ENCODE peak calls at places on chromosomes 7 and 10, in six cellular contexts. One of them, this sample, is unnamed.
A peak's percentile ranks its signal among the peaks of the same experiment; 100 is the strongest.

GRCh38 chr7:27191081-27191715 is 6.2 kb upstream of the HOXA11 start:
- DNase-seq in mesendoderm: no peak
- DNase-seq in AG20443: no peak
- DNase-seq in activated naive CD8-positive, alpha-beta T cell treated with anti-CD3 and anti-CD28 coated beads for 36 hours: no peak
- DNase-seq in activated T-cell treated with anti-CD3 and anti-CD28 coated beads for 24 hours: no peak
- DNase-seq in amniotic epithelial cell: no peak
- DNase-seq in this sample: no peak

GRCh38 chr10:47081264-47081663 is 170.0 kb downstream of the PTPN20 start:
- DNase-seq in mesendoderm: no peak
- DNase-seq in AG20443: no peak
- DNase-seq in activated naive CD8-positive, alpha-beta T cell treated with anti-CD3 and anti-CD28 coated beads for 36 hours: no peak
- DNase-seq in activated T-cell treated with anti-CD3 and anti-CD28 coated beads for 24 hours: no peak
- DNase-seq in amniotic epithelial cell: peak; percentile 10
- DNase-seq in this sample: peak; percentile 50

GRCh38 chr10:44253769-44254462 is 131.0 kb downstream of the CXCL12 start:
- DNase-seq in mesendoderm: no peak
- DNase-seq in AG20443: peak; percentile 67
- DNase-seq in activated naive CD8-positive, alpha-beta T cell treated with anti-CD3 and anti-CD28 coated beads for 36 hours: no peak
- DNase-seq in activated T-cell treated with anti-CD3 and anti-CD28 coated beads for 24 hours: no peak
- DNase-seq in amniotic epithelial cell: peak; percentile 60
- DNase-seq in this sample: no peak

GRCh38 chr7:153523320-153524015 is 528.7 kb upstream of the DPP6 start:
- DNase-seq in mesendoderm: no peak
- DNase-seq in AG20443: no peak
- DNase-seq in activated naive CD8-positive, alpha-beta T cell treated with anti-CD3 and anti-CD28 coated beads for 36 hours: no peak
- DNase-seq in activated T-cell treated with anti-CD3 and anti-CD28 coated beads for 24 hours: no peak
- DNase-seq in amniotic epithelial cell: no peak
- DNase-seq in this sample: no peak

GRCh38 chr7:115631782-115632181 is 398.8 kb downstream of the TFEC start:
- DNase-seq in mesendoderm: peak; percentile 17
- DNase-seq in AG20443: no peak
- DNase-seq in activated naive CD8-positive, alpha-beta T cell treated with anti-CD3 and anti-CD28 coated beads for 36 hours: no peak
- DNase-seq in activated T-cell treated with anti-CD3 and anti-CD28 coated beads for 24 hours: no peak
- DNase-seq in amniotic epithelial cell: peak; percentile 77
- DNase-seq in this sample: no peak

GRCh38 chr7:8217200-8218068 is 44.5 kb downstream of the ICA1 start:
- DNase-seq in mesendoderm: peak; percentile 55
- DNase-seq in AG20443: peak; percentile 56
- DNase-seq in activated naive CD8-positive, alpha-beta T cell treated with anti-CD3 and anti-CD28 coated beads for 36 hours: no peak
- DNase-seq in activated T-cell treated with anti-CD3 and anti-CD28 coated beads for 24 hours: peak; percentile 12
- DNase-seq in amniotic epithelial cell: peak; percentile 70
- DNase-seq in this sample: peak; percentile 20

GRCh38 chr7:25732771-25733217 is 419.2 kb upstream of the NFE2L3 start:
- DNase-seq in mesendoderm: no peak
- DNase-seq in AG20443: no peak
- DNase-seq in activated naive CD8-positive, alpha-beta T cell treated with anti-CD3 and anti-CD28 coated beads for 36 hours: no peak
- DNase-seq in activated T-cell treated with anti-CD3 and anti-CD28 coated beads for 24 hours: no peak
- DNase-seq in amniotic epithelial cell: no peak
- DNase-seq in this sample: no peak

GRCh38 chr10:132762267-132762666 is 23.7 kb downstream of the NKX6-2 start:
- DNase-seq in mesendoderm: no peak
- DNase-seq in AG20443: no peak
- DNase-seq in activated naive CD8-positive, alpha-beta T cell treated with anti-CD3 and anti-CD28 coated beads for 36 hours: peak; percentile 30
- DNase-seq in activated T-cell treated with anti-CD3 and anti-CD28 coated beads for 24 hours: no peak
- DNase-seq in amniotic epithelial cell: no peak
- DNase-seq in this sample: no peak

GRCh38 chr10:23412223-23412622 is 26.7 kb upstream of the OTUD1 start:
- DNase-seq in mesendoderm: no peak
- DNase-seq in AG20443: peak; percentile 47
- DNase-seq in activated naive CD8-positive, alpha-beta T cell treated with anti-CD3 and anti-CD28 coated beads for 36 hours: peak; percentile 10
- DNase-seq in activated T-cell treated with anti-CD3 and anti-CD28 coated beads for 24 hours: peak; percentile 4
- DNase-seq in amniotic epithelial cell: peak; percentile 80
- DNase-seq in this sample: no peak

GRCh38 chr7:32275216-32275979 is 205.2 kb upstream of the PDE1C start:
- DNase-seq in mesendoderm: no peak
- DNase-seq in AG20443: no peak
- DNase-seq in activated naive CD8-positive, alpha-beta T cell treated with anti-CD3 and anti-CD28 coated beads for 36 hours: no peak
- DNase-seq in activated T-cell treated with anti-CD3 and anti-CD28 coated beads for 24 hours: no peak
- DNase-seq in amniotic epithelial cell: no peak
- DNase-seq in this sample: no peak

GRCh38 chr7:157819517-157819807 is 482.7 kb downstream of the DNAJB6 start:
- DNase-seq in mesendoderm: no peak
- DNase-seq in AG20443: no peak
- DNase-seq in activated naive CD8-positive, alpha-beta T cell treated with anti-CD3 and anti-CD28 coated beads for 36 hours: no peak
- DNase-seq in activated T-cell treated with anti-CD3 and anti-CD28 coated beads for 24 hours: no peak
- DNase-seq in amniotic epithelial cell: no peak
- DNase-seq in this sample: no peak

GRCh38 chr7:1691096-1691495 is 21.0 kb downstream of the ELFN1 start:
- DNase-seq in mesendoderm: no peak
- DNase-seq in AG20443: no peak
- DNase-seq in activated naive CD8-positive, alpha-beta T cell treated with anti-CD3 and anti-CD28 coated beads for 36 hours: no peak
- DNase-seq in activated T-cell treated with anti-CD3 and anti-CD28 coated beads for 24 hours: no peak
- DNase-seq in amniotic epithelial cell: no peak
- DNase-seq in this sample: no peak

GRCh38 chr10:73597346-73597745 is 6.2 kb upstream of the USP54 start:
- DNase-seq in mesendoderm: no peak
- DNase-seq in AG20443: no peak
- DNase-seq in activated naive CD8-positive, alpha-beta T cell treated with anti-CD3 and anti-CD28 coated beads for 36 hours: no peak
- DNase-seq in activated T-cell treated with anti-CD3 and anti-CD28 coated beads for 24 hours: no peak
- DNase-seq in amniotic epithelial cell: no peak
- DNase-seq in this sample: no peak

GRCh38 chr10:16992611-16993119 is 136.9 kb downstream of the CUBN start:
- DNase-seq in mesendoderm: no peak
- DNase-seq in AG20443: peak; percentile 25
- DNase-seq in activated naive CD8-positive, alpha-beta T cell treated with anti-CD3 and anti-CD28 coated beads for 36 hours: no peak
- DNase-seq in activated T-cell treated with anti-CD3 and anti-CD28 coated beads for 24 hours: no peak
- DNase-seq in amniotic epithelial cell: no peak
- DNase-seq in this sample: no peak

GRCh38 chr7:133052357-133052756 is 29.5 kb downstream of the CHCHD3 start:
- DNase-seq in mesendoderm: no peak
- DNase-seq in AG20443: peak; percentile 25
- DNase-seq in activated naive CD8-positive, alpha-beta T cell treated with anti-CD3 and anti-CD28 coated beads for 36 hours: no peak
- DNase-seq in activated T-cell treated with anti-CD3 and anti-CD28 coated beads for 24 hours: no peak
- DNase-seq in amniotic epithelial cell: no peak
- DNase-seq in this sample: no peak

GRCh38 chr7:150863946-150864345 is 11.6 kb downstream of the AOC1 start:
- DNase-seq in mesendoderm: no peak
- DNase-seq in AG20443: no peak
- DNase-seq in activated naive CD8-positive, alpha-beta T cell treated with anti-CD3 and anti-CD28 coated beads for 36 hours: no peak
- DNase-seq in activated T-cell treated with anti-CD3 and anti-CD28 coated beads for 24 hours: no peak
- DNase-seq in amniotic epithelial cell: no peak
- DNase-seq in this sample: no peak

GRCh38 chr7:117673839-117674238 is 194.0 kb downstream of the CFTR start:
- DNase-seq in mesendoderm: no peak
- DNase-seq in AG20443: peak; percentile 20
- DNase-seq in activated naive CD8-positive, alpha-beta T cell treated with anti-CD3 and anti-CD28 coated beads for 36 hours: no peak
- DNase-seq in activated T-cell treated with anti-CD3 and anti-CD28 coated beads for 24 hours: no peak
- DNase-seq in amniotic epithelial cell: peak; percentile 59
- DNase-seq in this sample: no peak

GRCh38 chr10:30459283-30459682 is 25.3 kb downstream of the MAP3K8 start:
- DNase-seq in mesendoderm: no peak
- DNase-seq in AG20443: no peak
- DNase-seq in activated naive CD8-positive, alpha-beta T cell treated with anti-CD3 and anti-CD28 coated beads for 36 hours: no peak
- DNase-seq in activated T-cell treated with anti-CD3 and anti-CD28 coated beads for 24 hours: no peak
- DNase-seq in amniotic epithelial cell: no peak
- DNase-seq in this sample: no peak

GRCh38 chr7:8263048-8263447 is 1.1 kb upstream of the ICA1 start:
- DNase-seq in mesendoderm: no peak
- DNase-seq in AG20443: no peak
- DNase-seq in activated naive CD8-positive, alpha-beta T cell treated with anti-CD3 and anti-CD28 coated beads for 36 hours: no peak
- DNase-seq in activated T-cell treated with anti-CD3 and anti-CD28 coated beads for 24 hours: no peak
- DNase-seq in amniotic epithelial cell: no peak
- DNase-seq in this sample: no peak

GRCh38 chr7:47291461-47292051 is 290.4 kb downstream of the TNS3 start:
- DNase-seq in mesendoderm: no peak
- DNase-seq in AG20443: peak; percentile 87
- DNase-seq in activated naive CD8-positive, alpha-beta T cell treated with anti-CD3 and anti-CD28 coated beads for 36 hours: peak; percentile 23
- DNase-seq in activated T-cell treated with anti-CD3 and anti-CD28 coated beads for 24 hours: no peak
- DNase-seq in amniotic epithelial cell: peak; percentile 88
- DNase-seq in this sample: no peak

GRCh38 chr7:3893789-3894153 is 592.7 kb downstream of the SDK1 start:
- DNase-seq in mesendoderm: no peak
- DNase-seq in AG20443: no peak
- DNase-seq in activated naive CD8-positive, alpha-beta T cell treated with anti-CD3 and anti-CD28 coated beads for 36 hours: no peak
- DNase-seq in activated T-cell treated with anti-CD3 and anti-CD28 coated beads for 24 hours: no peak
- DNase-seq in amniotic epithelial cell: no peak
- DNase-seq in this sample: no peak

GRCh38 chr10:68813554-68813953 is 13.8 kb upstream of the STOX1 start:
- DNase-seq in mesendoderm: no peak
- DNase-seq in AG20443: no peak
- DNase-seq in activated naive CD8-positive, alpha-beta T cell treated with anti-CD3 and anti-CD28 coated beads for 36 hours: no peak
- DNase-seq in activated T-cell treated with anti-CD3 and anti-CD28 coated beads for 24 hours: no peak
- DNase-seq in amniotic epithelial cell: no peak
- DNase-seq in this sample: no peak

GRCh38 chr7:99042957-99043356 is 101.0 kb downstream of the SMURF1 start:
- DNase-seq in mesendoderm: no peak
- DNase-seq in AG20443: no peak
- DNase-seq in activated naive CD8-positive, alpha-beta T cell treated with anti-CD3 and anti-CD28 coated beads for 36 hours: no peak
- DNase-seq in activated T-cell treated with anti-CD3 and anti-CD28 coated beads for 24 hours: no peak
- DNase-seq in amniotic epithelial cell: peak; percentile 14
- DNase-seq in this sample: no peak

GRCh38 chr7:2124604-2125345 is 108.0 kb downstream of the MAD1L1 start:
- DNase-seq in mesendoderm: no peak
- DNase-seq in AG20443: no peak
- DNase-seq in activated naive CD8-positive, alpha-beta T cell treated with anti-CD3 and anti-CD28 coated beads for 36 hours: no peak
- DNase-seq in activated T-cell treated with anti-CD3 and anti-CD28 coated beads for 24 hours: no peak
- DNase-seq in amniotic epithelial cell: no peak
- DNase-seq in this sample: no peak

GRCh38 chr10:78947226-78947625 is 121.5 kb upstream of the ZMIZ1 start:
- DNase-seq in mesendoderm: no peak
- DNase-seq in AG20443: no peak
- DNase-seq in activated naive CD8-positive, alpha-beta T cell treated with anti-CD3 and anti-CD28 coated beads for 36 hours: no peak
- DNase-seq in activated T-cell treated with anti-CD3 and anti-CD28 coated beads for 24 hours: no peak
- DNase-seq in amniotic epithelial cell: no peak
- DNase-seq in this sample: no peak

GRCh38 chr7:101691822-101692384 is 62.8 kb upstream of the MYL10 start:
- DNase-seq in mesendoderm: no peak
- DNase-seq in AG20443: no peak
- DNase-seq in activated naive CD8-positive, alpha-beta T cell treated with anti-CD3 and anti-CD28 coated beads for 36 hours: no peak
- DNase-seq in activated T-cell treated with anti-CD3 and anti-CD28 coated beads for 24 hours: no peak
- DNase-seq in amniotic epithelial cell: no peak
- DNase-seq in this sample: no peak

GRCh38 chr7:70777251-70777650 is 354.7 kb upstream of the GALNT17 start:
- DNase-seq in mesendoderm: no peak
- DNase-seq in AG20443: no peak
- DNase-seq in activated naive CD8-positive, alpha-beta T cell treated with anti-CD3 and anti-CD28 coated beads for 36 hours: no peak
- DNase-seq in activated T-cell treated with anti-CD3 and anti-CD28 coated beads for 24 hours: no peak
- DNase-seq in amniotic epithelial cell: no peak
- DNase-seq in this sample: no peak

GRCh38 chr7:117621075-117621474 is 141.2 kb downstream of the CFTR start:
- DNase-seq in mesendoderm: no peak
- DNase-seq in AG20443: no peak
- DNase-seq in activated naive CD8-positive, alpha-beta T cell treated with anti-CD3 and anti-CD28 coated beads for 36 hours: no peak
- DNase-seq in activated T-cell treated with anti-CD3 and anti-CD28 coated beads for 24 hours: no peak
- DNase-seq in amniotic epithelial cell: no peak
- DNase-seq in this sample: no peak

GRCh38 chr10:82213784-82214183 is 338.8 kb downstream of the NRG3 start:
- DNase-seq in mesendoderm: no peak
- DNase-seq in AG20443: no peak
- DNase-seq in activated naive CD8-positive, alpha-beta T cell treated with anti-CD3 and anti-CD28 coated beads for 36 hours: no peak
- DNase-seq in activated T-cell treated with anti-CD3 and anti-CD28 coated beads for 24 hours: no peak
- DNase-seq in amniotic epithelial cell: no peak
- DNase-seq in this sample: no peak

GRCh38 chr7:74164985-74165456 is 9.1 kb upstream of the EIF4H start:
- DNase-seq in mesendoderm: peak; percentile 66
- DNase-seq in AG20443: peak; percentile 24
- DNase-seq in activated naive CD8-positive, alpha-beta T cell treated with anti-CD3 and anti-CD28 coated beads for 36 hours: no peak
- DNase-seq in activated T-cell treated with anti-CD3 and anti-CD28 coated beads for 24 hours: no peak
- DNase-seq in amniotic epithelial cell: peak; percentile 62
- DNase-seq in this sample: no peak

GRCh38 chr7:111113263-111114017 is 22.5 kb downstream of the LRRN3 start:
- DNase-seq in mesendoderm: peak; percentile 29
- DNase-seq in AG20443: peak; percentile 40
- DNase-seq in activated naive CD8-positive, alpha-beta T cell treated with anti-CD3 and anti-CD28 coated beads for 36 hours: no peak
- DNase-seq in activated T-cell treated with anti-CD3 and anti-CD28 coated beads for 24 hours: no peak
- DNase-seq in amniotic epithelial cell: peak; percentile 83
- DNase-seq in this sample: no peak

GRCh38 chr10:43305881-43306280 is 39.0 kb upstream of the RASGEF1A start:
- DNase-seq in mesendoderm: no peak
- DNase-seq in AG20443: peak; percentile 5
- DNase-seq in activated naive CD8-positive, alpha-beta T cell treated with anti-CD3 and anti-CD28 coated beads for 36 hours: peak; percentile 13
- DNase-seq in activated T-cell treated with anti-CD3 and anti-CD28 coated beads for 24 hours: no peak
- DNase-seq in amniotic epithelial cell: peak; percentile 27
- DNase-seq in this sample: no peak